ENCODE peak calls at places on chromosomes 5 and 9, in six cellular contexts. H, A, X, J, M and Y are unnamed samples.

GRCh38 chr9:137305060-137305787 is 3.2 kb upstream of the NRARP start:
- DNase-seq in A (peak; percentile 90), H (peak; percentile 68), J (peak; percentile 59), M (no peak), X (peak; percentile 78), Y (peak; percentile 36)

GRCh38 chr5:69368458-69369368 is 607 bp downstream of the AK6 start:
- DNase-seq in J (peak; percentile 3), A (peak; percentile 39), H (peak; percentile 60), X (peak; percentile 51), M (peak; percentile 16), Y (no peak)

GRCh38 chr9:6484210-6484609 is 71.2 kb downstream of the UHRF2 start:
- DNase-seq in H (no peak), X (no peak), M (no peak), J (no peak), A (peak; percentile 3), Y (no peak)

GRCh38 chr9:135288054-135288453 is 191.5 kb upstream of the PPP1R26 start:
- DNase-seq in A (no peak), M (no peak), J (no peak), X (no peak), H (no peak), Y (no peak)

GRCh38 chr9:137534256-137535119 is 15.7 kb downstream of the PNPLA7 start:
- DNase-seq in X (peak; percentile 84), J (peak; percentile 44), M (peak; percentile 79), H (peak; percentile 82), A (peak; percentile 52), Y (peak; percentile 81)

GRCh38 chr9:3879731-3880493 is 354.1 kb upstream of the RFX3 start:
- DNase-seq in J (no peak), M (peak; percentile 60), X (no peak), A (no peak), H (peak; percentile 24), Y (no peak)

GRCh38 chr9:26157411-26157810 is 479.2 kb upstream of the TUSC1 start:
- DNase-seq in X (no peak), M (no peak), A (no peak), H (no peak), J (no peak), Y (no peak)

GRCh38 chr9:16626577-16627130 is 243.8 kb downstream of the BNC2 start:
- DNase-seq in H (peak; percentile 93), A (peak; percentile 63), J (peak; percentile 27), M (peak; percentile 78), X (peak; percentile 70), Y (no peak)

GRCh38 chr9:133332381-133332730 is 3.6 kb downstream of the SURF6 start:
- DNase-seq in M (no peak), A (no peak), X (no peak), J (no peak), H (no peak), Y (no peak)

GRCh38 chr9:131310833-131311554 is 21.5 kb downstream of the PLPP7 start:
- DNase-seq in A (peak; percentile 18), M (peak; percentile 1), J (no peak), X (peak; percentile 48), H (peak; percentile 21), Y (peak; percentile 40)

GRCh38 chr9:89655047-89655989 is 50.5 kb downstream of the GADD45G start:
- DNase-seq in X (no peak), M (no peak), A (no peak), H (no peak), J (no peak), Y (no peak)

GRCh38 chr5:176737746-176738699 is 72.3 kb upstream of the UNC5A start:
- DNase-seq in A (no peak), J (no peak), X (no peak), M (no peak), H (no peak), Y (no peak)

GRCh38 chr9:77916410-77916819 is 115.2 kb downstream of the GNAQ start:
- DNase-seq in M (no peak), H (no peak), A (peak; percentile 9), X (no peak), J (no peak), Y (peak; percentile 93)

GRCh38 chr9:91954841-91955471 is 4.9 kb upstream of the ROR2 start:
- DNase-seq in A (peak; percentile 83), J (peak; percentile 16), X (peak; percentile 93), M (peak; percentile 53), H (peak; percentile 87), Y (peak; percentile 58)

GRCh38 chr5:173329370-173330150 is 1.3 kb upstream of the STC2 start:
- DNase-seq in A (peak; percentile 67), M (peak; percentile 82), H (peak; percentile 59), X (peak; percentile 88), J (peak; percentile 78), Y (no peak)

GRCh38 chr9:134644715-134645606 is 3.4 kb downstream of the COL5A1 start:
- DNase-seq in A (peak; percentile 48), X (no peak), H (peak; percentile 98), J (peak; percentile 72), M (peak; percentile 90), Y (no peak)

GRCh38 chr9:80968611-80969010 is 720.7 kb downstream of the TLE1 start:
- DNase-seq in M (peak; percentile 29), X (no peak), A (no peak), H (peak; percentile 4), J (no peak), Y (no peak)

GRCh38 chr9:109771084-109771483 is 8.9 kb upstream of the PALM2AKAP2 start:
- DNase-seq in A (peak; percentile 65), M (peak; percentile 40), X (peak; percentile 75), J (peak; percentile 46), H (peak; percentile 51), Y (no peak)

GRCh38 chr5:112146323-112146848 is 272.7 kb downstream of the EPB41L4A start:
- DNase-seq in A (no peak), M (peak; percentile 26), J (no peak), H (peak; percentile 95), X (no peak), Y (no peak)

GRCh38 chr5:173512637-173513435 is 103.6 kb downstream of the BOD1 start:
- DNase-seq in X (no peak), M (peak; percentile 73), J (no peak), A (no peak), H (no peak), Y (no peak)

GRCh38 chr9:129328357-129329103 is 150.5 kb upstream of the IER5L start:
- DNase-seq in M (no peak), J (no peak), A (no peak), X (no peak), H (peak; percentile 30), Y (no peak)
- H3K27ac ChIP-seq in M (no peak overlapping the region), J (no peak overlapping the region), A (no peak overlapping the region), X (no peak overlapping the region), H (no peak overlapping the region), Y (no peak overlapping the region)

DNA sequence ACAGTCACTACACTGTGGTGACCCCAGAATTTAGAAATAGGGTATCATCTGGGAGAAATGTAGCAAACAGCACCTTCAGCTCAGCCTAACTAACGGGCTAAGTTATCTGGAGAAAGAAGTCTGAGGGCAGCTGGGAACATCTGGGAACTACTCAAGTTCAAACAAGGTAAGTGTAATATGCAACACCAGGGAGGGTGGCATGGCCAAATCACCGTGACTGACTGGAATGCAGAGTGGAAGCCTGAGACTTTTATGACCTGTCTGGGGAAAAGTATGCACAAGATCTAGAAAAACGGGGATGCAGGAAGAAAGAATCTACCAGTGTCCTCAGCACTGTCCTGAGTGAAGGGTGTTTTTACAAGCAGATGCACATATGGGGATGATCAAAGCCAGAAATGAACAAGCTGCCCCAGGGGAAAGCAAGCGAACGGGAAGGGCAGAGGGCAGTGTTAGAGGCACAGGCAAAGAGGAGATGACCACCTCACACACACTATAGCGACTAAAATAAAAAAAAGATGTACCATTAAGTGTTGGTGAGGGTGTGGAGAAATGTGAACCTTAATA is 59.9 kb downstream of the SERINC5 start:
- DNase-seq in J (no peak), X (no peak), A (no peak), M (no peak), H (no peak), Y (no peak)
- H3F3A ChIP-seq in J (peaks cover 28% of the 10 kb centered on the region), X (peaks cover 26% of the 10 kb centered on the region), A (peaks cover 50% of the 10 kb centered on the region), M (no peaks in the 10 kb centered on the region), H (peaks cover 7% of the 10 kb centered on the region), Y (no peaks in the 10 kb centered on the region)

DNA sequence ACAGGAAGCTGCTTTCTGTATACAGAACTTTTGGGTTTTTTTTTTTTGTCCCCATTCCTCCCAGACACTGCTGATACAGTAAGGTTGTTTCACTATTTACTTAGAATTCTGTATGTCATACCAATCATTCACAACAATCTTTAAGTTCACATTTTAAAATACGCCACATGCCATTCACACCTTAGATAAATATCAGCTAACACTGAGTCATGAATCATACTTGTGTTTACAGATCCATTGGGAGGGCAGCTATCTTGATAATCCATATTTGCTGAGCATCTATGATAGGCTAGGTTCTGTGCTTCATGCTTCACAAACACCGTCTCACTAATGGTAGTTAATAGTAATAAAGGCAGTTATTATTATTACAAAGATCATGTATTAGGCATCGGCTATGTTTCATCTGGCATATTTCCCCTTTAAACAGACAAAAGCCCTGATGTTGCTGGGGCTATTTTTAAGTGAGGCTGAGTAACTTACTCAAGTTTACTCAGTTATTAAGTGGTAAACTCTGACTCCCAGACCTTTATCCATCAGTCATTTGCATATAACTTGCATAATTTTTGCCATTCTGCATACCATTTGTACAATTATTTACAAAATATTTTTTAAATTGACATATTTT is 152.2 kb upstream of the HMHB1 start:
- DNase-seq in M (peak; percentile 79), H (no peak), X (no peak), A (no peak), J (no peak), Y (no peak)
- H3K27ac ChIP-seq in M (peak overlapping the region; percentile 38), H (no peak overlapping the region), X (no peak overlapping the region), A (no peak overlapping the region), J (peak overlapping the region; percentile 58), Y (no peak overlapping the region)

DNA sequence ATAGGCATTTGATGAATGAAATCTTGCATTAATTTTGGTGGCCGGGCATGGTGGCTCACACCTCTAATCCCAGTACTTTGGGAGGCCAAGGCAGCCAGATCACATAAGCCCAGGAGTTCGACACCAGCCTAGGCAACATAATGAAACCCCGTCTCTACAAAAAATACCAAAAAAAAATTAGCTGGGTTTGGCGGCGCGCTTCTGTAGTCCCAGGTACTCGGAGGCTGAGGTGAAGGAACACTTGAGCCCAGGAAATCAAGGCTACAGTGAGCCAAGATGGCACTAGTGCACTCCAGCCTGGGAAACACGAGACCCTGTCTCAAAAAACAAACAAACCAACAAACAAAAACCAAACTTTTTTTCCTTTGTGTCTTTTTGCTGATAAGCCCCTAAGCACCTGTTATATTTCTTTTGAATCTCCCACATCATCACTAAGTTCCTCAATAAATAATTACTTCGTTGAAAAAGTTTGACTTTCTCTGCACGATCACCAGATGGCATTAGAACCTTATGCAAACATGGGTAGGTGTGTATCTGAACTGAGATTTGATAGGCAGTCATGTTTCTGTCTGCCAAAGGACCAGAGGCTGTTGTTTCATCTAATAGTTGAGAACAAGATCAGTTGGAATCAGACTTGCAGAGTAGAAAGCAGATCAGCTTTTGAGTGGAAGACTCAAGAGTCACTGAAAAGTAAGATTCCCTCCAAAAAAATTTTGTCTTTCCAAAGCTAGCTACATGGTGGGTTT is 5.5 kb upstream of the MATR3 start:
- DNase-seq in M (peak; percentile 33), X (no peak), A (no peak), H (no peak), J (no peak), Y (peak; percentile 33)
- H3F3A ChIP-seq in M (peaks cover 10% of the 10 kb centered on the region), X (peaks cover 57% of the 10 kb centered on the region), A (peaks cover 73% of the 10 kb centered on the region), H (peaks cover 27% of the 10 kb centered on the region), J (peaks cover 71% of the 10 kb centered on the region), Y (peaks cover 34% of the 10 kb centered on the region)

GRCh38 chr9:86406366-86406765 is 52.2 kb upstream of the TUT7 start:
- DNase-seq in J (peak; percentile 20), A (no peak), X (no peak), M (peak; percentile 17), H (peak; percentile 83), Y (no peak)
- H3K27ac ChIP-seq in J (peak overlapping the region; percentile 81), A (no peak overlapping the region), X (no peak overlapping the region), M (peak overlapping the region; percentile 33), H (peak overlapping the region; percentile 88), Y (no peak overlapping the region)

GRCh38 chr5:33312631-33313030 is 128.1 kb upstream of the TARS1 start:
- DNase-seq in J (no peak), M (no peak), X (no peak), A (no peak), H (peak; percentile 12), Y (no peak)
- H3F3A ChIP-seq in J (peaks cover 8% of the 10 kb centered on the region), M (peaks cover 12% of the 10 kb centered on the region), X (no peaks in the 10 kb centered on the region), A (no peaks in the 10 kb centered on the region), H (peaks cover 83% of the 10 kb centered on the region), Y (no peaks in the 10 kb centered on the region)